ENCODE peak calls at places on chromosomes 12 and 14, in seven cellular contexts. I is retina; F is SK-N-DZ; M is erythroblast; P is CD8-positive, alpha-beta T cell; V is COR-L47; Z is left cardiac atrium. A is an unnamed sample.

GRCh38 chr12:105888696-105889095 is 250.1 kb downstream of the NUAK1 start:
- DNase-seq in I (no peak), F (no peak), M (no peak), P (no peak), V (no peak), Z (no peak), A (no peak)

GRCh38 chr12:131511391-131511802 is 199.5 kb upstream of the SFSWAP start:
- DNase-seq in I (no peak), F (no peak), M (no peak), P (no peak), V (no peak), Z (no peak), A (peak; percentile 26)

GRCh38 chr14:89936654-89937185 is 17.8 kb downstream of the EFCAB11 start:
- DNase-seq in I (no peak), F (no peak), M (no peak), P (no peak), V (no peak), Z (no peak), A (no peak)

GRCh38 chr14:58866386-58866785 is 228.6 kb downstream of the DACT1 start:
- DNase-seq in I (no peak), F (no peak), M (no peak), P (no peak), V (no peak), Z (no peak), A (no peak)

GRCh38 chr14:95495538-95496025 is 20.9 kb downstream of the SYNE3 start:
- DNase-seq in I (no peak), F (no peak), M (no peak), P (no peak), V (no peak), Z (no peak), A (no peak)

GRCh38 chr12:89212339-89212771 is 139.9 kb downstream of the DUSP6 start:
- DNase-seq in I (no peak), F (no peak), M (no peak), P (no peak), V (no peak), Z (peak; percentile 27), A (no peak)

GRCh38 chr14:94542111-94542810 is 19.0 kb upstream of the SERPINA4 start:
- DNase-seq in I (no peak), F (no peak), M (no peak), P (no peak), V (no peak), Z (no peak), A (no peak)

GRCh38 chr12:49294086-49294803 is 702 bp upstream of the PRPH start:
- DNase-seq in I (peak; percentile 78), F (peak; percentile 89), M (no peak), P (no peak), V (no peak), Z (no peak), A (no peak)

GRCh38 chr12:75636607-75637006 is 125.2 kb upstream of the KRR1 start:
- DNase-seq in I (no peak), F (no peak), M (no peak), P (no peak), V (no peak), Z (no peak), A (no peak)

GRCh38 chr12:50072198-50072907 is 12.8 kb upstream of the SMARCD1 start:
- DNase-seq in I (no peak), F (no peak), M (no peak), P (no peak), V (no peak), Z (no peak), A (no peak)

GRCh38 chr12:87196329-87196728 is 832.9 kb downstream of the C12orf50 start:
- DNase-seq in I (no peak), F (no peak), M (no peak), P (no peak), V (no peak), Z (no peak), A (no peak)

GRCh38 chr14:68791078-68791983 is 1.5 kb downstream of the ZFP36L1 start:
- DNase-seq in I (peak; percentile 47), F (no peak), M (peak; percentile 61), P (no peak), V (no peak), Z (no peak), A (peak; percentile 54)

GRCh38 chr14:36935976-36936678 is 236.3 kb downstream of the SLC25A21 start:
- DNase-seq in I (no peak), F (no peak), M (no peak), P (no peak), V (no peak), Z (no peak), A (no peak)

GRCh38 chr14:24634158-24634557 is at the start of gene GZMB:
- DNase-seq in I (no peak), F (no peak), M (no peak), P (peak; percentile 32), V (no peak), Z (no peak), A (no peak)

GRCh38 chr14:61923348-61923747 is 161.1 kb downstream of the SNAPC1 start:
- DNase-seq in I (no peak), F (no peak), M (no peak), P (no peak), V (no peak), Z (no peak), A (no peak)

GRCh38 chr14:64463198-64463597 is 2.1 kb upstream of the AKAP5 start:
- DNase-seq in I (no peak), F (no peak), M (no peak), P (no peak), V (no peak), Z (no peak), A (no peak)

GRCh38 chr14:30551460-30551859 is 7.5 kb upstream of the G2E3 start:
- DNase-seq in I (no peak), F (no peak), M (no peak), P (no peak), V (peak; percentile 90), Z (no peak), A (no peak)

GRCh38 chr12:124884587-124885438 is 21.1 kb upstream of the SCARB1 start:
- DNase-seq in I (no peak), F (no peak), M (peak; percentile 75), P (no peak), V (no peak), Z (no peak), A (no peak)

GRCh38 chr14:57189070-57189469 is 79.6 kb downstream of the EXOC5 start:
- DNase-seq in I (no peak), F (no peak), M (peak; percentile 7), P (no peak), V (peak; percentile 40), Z (no peak), A (no peak)

GRCh38 chr14:72855913-72856312 is 38.0 kb downstream of the DPF3 start:
- DNase-seq in I (no peak), F (no peak), M (peak; percentile 77), P (no peak), V (no peak), Z (no peak), A (no peak)

GRCh38 chr12:92543359-92543758 is 159.4 kb upstream of the PLEKHG7 start:
- DNase-seq in I (peak; percentile 25), F (no peak), M (no peak), P (no peak), V (no peak), Z (no peak), A (no peak)

GRCh38 chr12:58877243-58877743 is 43.0 kb downstream of the LRIG3 start:
- DNase-seq in I (no peak), F (no peak), M (no peak), P (no peak), V (peak; percentile 43), Z (no peak), A (peak; percentile 68)

GRCh38 chr14:71931492-71932228 is 569 bp upstream of the RGS6 start:
- DNase-seq in I (peak; percentile 48), F (no peak), M (peak; percentile 39), P (no peak), V (no peak), Z (peak; percentile 34), A (no peak)

A was measured in left lobe of liver.